ENCODE peak calls at places on chromosomes 11 and 22, in five cellular contexts. One of them, this sample, is unnamed.

GRCh38 chr11:62925745-62926668 is 4.8 kb upstream of the CHRM1 start:
- DNase-seq in neuronal stem cell: no peak
- DNase-seq in cardiac muscle cell: no peak
- DNase-seq in ovary: no peak
- DNase-seq in adrenal gland: no peak
- DNase-seq in this sample: no peak

GRCh38 chr22:37010976-37011375 is 8.3 kb downstream of the TST start:
- DNase-seq in adrenal gland: no peak
- DNase-seq in cardiac muscle cell: no peak
- DNase-seq in ovary: no peak
- DNase-seq in neuronal stem cell: no peak
- DNase-seq in this sample: no peak

GRCh38 chr11:126438272-126438671 is 82.8 kb downstream of the ST3GAL4 start:
- DNase-seq in adrenal gland: no peak
- DNase-seq in ovary: no peak
- DNase-seq in cardiac muscle cell: no peak
- DNase-seq in neuronal stem cell: no peak
- DNase-seq in this sample: no peak

GRCh38 chr11:23755769-23756168 is 741.1 kb upstream of the LUZP2 start:
- DNase-seq in cardiac muscle cell: no peak
- DNase-seq in ovary: no peak
- DNase-seq in neuronal stem cell: no peak
- DNase-seq in adrenal gland: no peak
- DNase-seq in this sample: no peak

GRCh38 chr11:66891849-66892660 is 35.2 kb downstream of the LRFN4 start:
- DNase-seq in adrenal gland: peak
- DNase-seq in cardiac muscle cell: no peak
- DNase-seq in neuronal stem cell: no peak
- DNase-seq in ovary: no peak
- DNase-seq in this sample: peak

GRCh38 chr11:71393283-71393682 is 54.9 kb downstream of the DHCR7 start:
- DNase-seq in ovary: no peak
- DNase-seq in adrenal gland: no peak
- DNase-seq in cardiac muscle cell: no peak
- DNase-seq in neuronal stem cell: no peak
- DNase-seq in this sample: no peak

GRCh38 chr11:108870373-108871020 is 205.6 kb downstream of the DDX10 start:
- DNase-seq in cardiac muscle cell: no peak
- DNase-seq in ovary: no peak
- DNase-seq in neuronal stem cell: no peak
- DNase-seq in adrenal gland: no peak
- DNase-seq in this sample: no peak

GRCh38 chr11:69530278-69531070 is 49.0 kb downstream of the LINC01488 start:
- DNase-seq in adrenal gland: no peak
- DNase-seq in neuronal stem cell: no peak
- DNase-seq in ovary: no peak
- DNase-seq in cardiac muscle cell: no peak
- DNase-seq in this sample: no peak

GRCh38 chr11:114188851-114189570 is 107.2 kb upstream of the NNMT start:
- DNase-seq in adrenal gland: no peak
- DNase-seq in ovary: no peak
- DNase-seq in neuronal stem cell: no peak
- DNase-seq in cardiac muscle cell: peak
- DNase-seq in this sample: no peak

GRCh38 chr11:129639300-129639699 is 176.3 kb upstream of the TMEM45B start:
- DNase-seq in ovary: no peak
- DNase-seq in neuronal stem cell: no peak
- DNase-seq in adrenal gland: no peak
- DNase-seq in cardiac muscle cell: no peak
- DNase-seq in this sample: no peak

GRCh38 chr22:29073618-29074275 is 912 bp downstream of the KREMEN1 start:
- DNase-seq in ovary: peak
- DNase-seq in cardiac muscle cell: peak
- DNase-seq in neuronal stem cell: no peak
- DNase-seq in adrenal gland: peak
- DNase-seq in this sample: peak

GRCh38 chr11:62580959-62581715 is 7.4 kb upstream of the EEF1G start:
- DNase-seq in neuronal stem cell: no peak
- DNase-seq in adrenal gland: no peak
- DNase-seq in ovary: no peak
- DNase-seq in cardiac muscle cell: no peak
- DNase-seq in this sample: no peak

GRCh38 chr11:61680622-61681191 is 516 bp downstream of the DAGLA start:
- DNase-seq in adrenal gland: no peak
- DNase-seq in neuronal stem cell: no peak
- DNase-seq in ovary: no peak
- DNase-seq in cardiac muscle cell: no peak
- DNase-seq in this sample: peak

DNA sequence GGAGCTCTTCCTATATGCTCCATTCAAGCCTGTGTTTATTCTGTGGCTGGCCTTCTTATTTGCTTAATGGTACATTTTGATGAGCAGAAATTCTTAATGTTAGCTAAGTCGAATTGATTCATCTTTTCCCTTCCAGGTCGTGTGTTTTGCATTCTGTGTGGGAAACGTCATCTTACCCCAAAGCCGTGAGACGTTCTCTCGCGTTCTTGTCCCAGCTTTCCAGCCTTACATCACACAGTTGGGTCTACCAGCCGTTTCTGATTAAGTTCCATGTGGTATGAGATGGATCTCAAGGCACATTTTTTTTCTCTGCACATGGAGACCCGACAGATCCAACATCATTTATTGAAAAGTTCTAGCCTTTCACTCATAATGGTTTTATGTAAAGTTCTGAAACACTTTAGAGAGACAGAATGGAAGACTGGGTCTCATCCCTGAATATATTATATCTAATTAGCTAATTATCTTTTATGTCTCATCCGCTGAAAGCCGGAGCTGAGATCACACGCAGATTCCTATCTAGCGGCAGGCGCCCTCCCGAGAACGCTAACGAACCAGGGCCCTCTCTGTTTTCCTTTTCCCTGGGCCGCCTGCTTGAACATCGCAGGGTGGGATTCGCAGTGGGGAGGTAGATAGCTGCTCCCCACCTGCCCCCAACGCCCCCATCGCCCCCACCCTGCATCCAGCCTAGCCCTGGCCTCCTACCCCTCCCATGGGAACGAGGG is 1162.2 kb downstream of the BRD1 start:
- DNase-seq in adrenal gland: no peak
- DNase-seq in ovary: no peak
- DNase-seq in cardiac muscle cell: no peak
- DNase-seq in neuronal stem cell: no peak
- DNase-seq in this sample: no peak
- H3K4me3 ChIP-seq in adrenal gland: no peak
- H3K4me3 ChIP-seq in ovary: no peak
- H3K4me3 ChIP-seq in cardiac muscle cell: no peak
- H3K4me3 ChIP-seq in neuronal stem cell: no peak
- H3K4me3 ChIP-seq in this sample: no peak

GRCh38 chr22:32950366-32950765 is 107.8 kb downstream of the SYN3 start:
- DNase-seq in neuronal stem cell: no peak
- DNase-seq in cardiac muscle cell: no peak
- DNase-seq in adrenal gland: no peak
- DNase-seq in ovary: no peak
- DNase-seq in this sample: no peak
- H3K27ac ChIP-seq in neuronal stem cell: peak
- H3K27ac ChIP-seq in cardiac muscle cell: peak
- H3K27ac ChIP-seq in adrenal gland: no peak
- H3K27ac ChIP-seq in ovary: no peak
- H3K27ac ChIP-seq in this sample: no peak

GRCh38 chr11:123300874-123301695 is 106.0 kb upstream of the CLMP start:
- DNase-seq in adrenal gland: no peak
- DNase-seq in ovary: no peak
- DNase-seq in cardiac muscle cell: no peak
- DNase-seq in neuronal stem cell: no peak
- DNase-seq in this sample: no peak
- H3K4me3 ChIP-seq in adrenal gland: no peak
- H3K4me3 ChIP-seq in ovary: peak
- H3K4me3 ChIP-seq in cardiac muscle cell: no peak
- H3K4me3 ChIP-seq in neuronal stem cell: no peak
- H3K4me3 ChIP-seq in this sample: no peak

GRCh38 chr11:128205796-128206195 is 381.6 kb downstream of the ETS1 start:
- DNase-seq in adrenal gland: no peak
- DNase-seq in neuronal stem cell: no peak
- DNase-seq in cardiac muscle cell: no peak
- DNase-seq in ovary: no peak
- DNase-seq in this sample: no peak

GRCh38 chr11:128210148-128210940 is 377.0 kb downstream of the ETS1 start:
- DNase-seq in cardiac muscle cell: no peak
- DNase-seq in adrenal gland: no peak
- DNase-seq in neuronal stem cell: no peak
- DNase-seq in ovary: no peak
- DNase-seq in this sample: no peak

GRCh38 chr11:128206476-128206875 is 380.9 kb downstream of the ETS1 start:
- DNase-seq in adrenal gland: no peak
- DNase-seq in cardiac muscle cell: no peak
- DNase-seq in neuronal stem cell: no peak
- DNase-seq in ovary: no peak
- DNase-seq in this sample: no peak

GRCh38 chr11:128207861-128208321 is 379.5 kb downstream of the ETS1 start:
- DNase-seq in neuronal stem cell: no peak
- DNase-seq in cardiac muscle cell: no peak
- DNase-seq in adrenal gland: no peak
- DNase-seq in ovary: no peak
- DNase-seq in this sample: no peak

GRCh38 chr11:128208329-128209220 is 378.8 kb downstream of the ETS1 start:
- DNase-seq in ovary: peak
- DNase-seq in cardiac muscle cell: no peak
- DNase-seq in adrenal gland: no peak
- DNase-seq in neuronal stem cell: no peak
- DNase-seq in this sample: peak
- H3K27ac ChIP-seq in ovary: no peak
- H3K27ac ChIP-seq in cardiac muscle cell: no peak
- H3K27ac ChIP-seq in adrenal gland: no peak
- H3K27ac ChIP-seq in neuronal stem cell: no peak
- H3K27ac ChIP-seq in this sample: no peak

GRCh38 chr11:68004551-68005335 is 846 bp upstream of the UNC93B1 start:
- DNase-seq in ovary: no peak
- DNase-seq in neuronal stem cell: no peak
- DNase-seq in adrenal gland: no peak
- DNase-seq in cardiac muscle cell: no peak
- DNase-seq in this sample: no peak
- H3K4me3 ChIP-seq in ovary: no peak
- H3K4me3 ChIP-seq in neuronal stem cell: peak
- H3K4me3 ChIP-seq in adrenal gland: no peak
- H3K4me3 ChIP-seq in cardiac muscle cell: no peak
- H3K4me3 ChIP-seq in this sample: no peak

GRCh38 chr11:18078909-18079308 is 27.0 kb downstream of the SAAL1 start:
- DNase-seq in neuronal stem cell: no peak
- DNase-seq in ovary: no peak
- DNase-seq in adrenal gland: no peak
- DNase-seq in cardiac muscle cell: no peak
- DNase-seq in this sample: no peak
- H3K27ac ChIP-seq in neuronal stem cell: no peak
- H3K27ac ChIP-seq in ovary: no peak
- H3K27ac ChIP-seq in adrenal gland: no peak
- H3K27ac ChIP-seq in cardiac muscle cell: no peak
- H3K27ac ChIP-seq in this sample: no peak

DNA sequence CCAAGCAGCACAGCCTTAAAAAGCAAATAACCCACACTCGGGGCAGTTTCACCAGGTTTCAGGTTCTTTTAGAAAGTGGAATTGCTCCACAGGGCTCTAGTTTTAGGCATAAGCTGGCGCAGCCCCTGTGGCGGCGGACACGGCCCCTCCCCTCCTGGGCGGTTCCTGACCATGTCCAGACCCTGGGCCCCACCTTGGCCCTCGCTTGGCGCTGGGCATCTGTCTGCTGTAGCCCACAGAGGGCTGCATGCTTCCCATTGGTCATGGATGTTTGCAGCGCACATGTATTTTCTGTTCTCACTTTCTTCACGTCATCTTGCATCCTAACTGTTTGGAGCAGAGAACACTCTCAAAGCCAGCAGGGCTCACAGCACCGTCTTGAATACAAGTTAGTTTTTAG is 244.3 kb downstream of the BRD1 start:
- DNase-seq in adrenal gland: no peak
- DNase-seq in cardiac muscle cell: no peak
- DNase-seq in ovary: no peak
- DNase-seq in neuronal stem cell: no peak
- DNase-seq in this sample: no peak
- H3K4me3 ChIP-seq in adrenal gland: no peak
- H3K4me3 ChIP-seq in cardiac muscle cell: no peak
- H3K4me3 ChIP-seq in ovary: no peak
- H3K4me3 ChIP-seq in neuronal stem cell: no peak
- H3K4me3 ChIP-seq in this sample: no peak

This sample was measured in body of pancreas.